ENCODE peak calls at places on chromosomes 11 and 22, in seven cellular contexts. L is AG04450, A is tibial artery, X is hepatocyte, F is cardiac fibroblast, O is astrocyte of the cerebellum, Y is endodermal cell. B is an unnamed sample.

GRCh38 chr22:47034905-47035419 is 272.5 kb downstream of the TBC1D22A start:
- DNase-seq in F (no peak), L (no peak), X (no peak), O (no peak), A (no peak), Y (no peak), B (no peak)

GRCh38 chr22:27531782-27532530 is 269.6 kb downstream of the MN1 start:
- DNase-seq in O (peak), X (peak), Y (no peak), A (no peak), L (peak), F (peak), B (peak)

GRCh38 chr22:40560551-40560950 is 76.0 kb downstream of the MRTFA start:
- DNase-seq in Y (no peak), A (no peak), L (peak), X (no peak), F (peak), O (peak), B (peak)

GRCh38 chr22:49929553-49929979 is 11.1 kb downstream of the CRELD2 start:
- DNase-seq in O (no peak), L (no peak), A (no peak), F (peak), X (peak), Y (peak), B (peak)

GRCh38 chr22:48106215-48106614 is 1343.8 kb downstream of the TBC1D22A start:
- DNase-seq in X (no peak), F (no peak), L (no peak), A (no peak), Y (no peak), O (no peak), B (no peak)

GRCh38 chr11:77198440-77198849 is 70.4 kb downstream of the MYO7A start:
- DNase-seq in O (no peak), F (peak), Y (peak), L (no peak), A (peak), X (no peak), B (peak)

GRCh38 chr11:15918212-15918611 is 438.1 kb downstream of the SOX6 start:
- DNase-seq in X (no peak), A (no peak), O (no peak), Y (peak), L (no peak), F (no peak), B (no peak)

GRCh38 chr11:131932584-131933360 is 562.4 kb downstream of the NTM start:
- DNase-seq in X (no peak), L (no peak), A (no peak), O (no peak), F (no peak), Y (no peak), B (peak)

GRCh38 chr11:12746593-12747097 is 72.4 kb downstream of the TEAD1 start:
- DNase-seq in O (peak), L (peak), A (no peak), X (peak), Y (peak), F (peak), B (peak)

GRCh38 chr11:76910620-76911414 is 50.1 kb downstream of the ACER3 start:
- DNase-seq in L (no peak), O (no peak), F (peak), Y (peak), A (peak), X (no peak), B (no peak)

GRCh38 chr11:44793350-44794090 is 66.8 kb downstream of the TSPAN18 start:
- DNase-seq in Y (no peak), L (no peak), O (no peak), A (no peak), X (peak), F (peak), B (no peak)

GRCh38 chr11:125253289-125253688 is 88.7 kb downstream of the PKNOX2 start:
- DNase-seq in F (no peak), O (no peak), L (no peak), A (no peak), X (no peak), Y (no peak), B (no peak)

GRCh38 chr11:4479676-4480075 is 2.8 kb upstream of the OR52K1 start:
- DNase-seq in O (no peak), L (no peak), F (no peak), Y (no peak), A (no peak), X (no peak), B (peak)

GRCh38 chr11:73995247-73995646 is 12.6 kb upstream of the UCP2 start:
- DNase-seq in F (peak), L (no peak), O (no peak), Y (no peak), A (no peak), X (no peak), B (no peak)

GRCh38 chr22:50522208-50522805 is 3.1 kb downstream of the SCO2 start:
- DNase-seq in X (no peak), F (no peak), A (no peak), Y (no peak), L (no peak), O (no peak), B (no peak)

GRCh38 chr11:14409891-14410290 is 50.9 kb upstream of the RRAS2 start:
- DNase-seq in O (no peak), A (no peak), X (no peak), F (no peak), L (no peak), Y (peak), B (peak)

GRCh38 chr22:28810839-28811491 is 10.6 kb upstream of the XBP1 start:
- DNase-seq in A (no peak), X (no peak), Y (no peak), O (no peak), F (no peak), L (no peak), B (no peak)

GRCh38 chr22:35629406-35630234 is 12.5 kb upstream of the MB start:
- DNase-seq in F (peak), X (peak), O (peak), A (peak), Y (peak), L (peak), B (peak)

GRCh38 chr11:43879789-43880639 is 617 bp upstream of the ALKBH3 start:
- DNase-seq in A (no peak), X (no peak), L (no peak), Y (no peak), O (no peak), F (no peak), B (no peak)

GRCh38 chr22:25624486-25624885 is 60.0 kb downstream of the GRK3 start:
- DNase-seq in Y (no peak), F (no peak), A (no peak), X (no peak), O (no peak), L (no peak), B (no peak)

GRCh38 chr11:117942255-117942654 is 13.1 kb upstream of the TMPRSS13 start:
- DNase-seq in X (no peak), Y (no peak), F (no peak), O (no peak), A (no peak), L (no peak), B (no peak)

GRCh38 chr11:8833568-8834275 is 77.3 kb upstream of the AKIP1 start:
- DNase-seq in F (peak), L (no peak), A (no peak), O (peak), Y (peak), X (no peak), B (peak)

GRCh38 chr11:36333897-36334296 is 37.8 kb downstream of the PRR5L start:
- DNase-seq in L (no peak), Y (peak), F (peak), O (no peak), A (no peak), X (no peak), B (peak)

GRCh38 chr11:118186346-118187107 is 10.1 kb upstream of the SCN2B start:
- DNase-seq in O (no peak), A (no peak), F (no peak), L (no peak), Y (no peak), X (no peak), B (no peak)

DNA sequence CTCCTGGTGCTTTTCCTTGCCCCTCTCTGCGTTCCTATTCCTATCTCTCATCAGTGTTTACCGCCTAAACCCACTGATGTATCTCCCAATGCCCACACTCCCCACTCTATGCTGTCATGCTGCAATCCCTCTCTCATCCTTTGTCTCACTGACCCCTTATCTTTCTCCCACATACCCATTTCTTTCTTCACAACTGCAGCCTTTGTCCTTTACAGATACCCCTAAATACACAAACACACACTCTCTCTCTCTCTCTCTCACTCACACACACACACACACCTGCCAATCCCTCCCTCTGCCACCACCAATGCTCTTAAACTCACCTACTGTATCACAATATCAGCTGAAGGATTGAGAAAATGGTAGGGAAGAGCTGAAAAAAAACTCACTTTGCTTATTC is 5.3 kb upstream of the OR52B2 start:
- DNase-seq in F (no peak), Y (no peak), L (no peak), O (no peak), A (no peak), X (no peak), B (no peak)
- H3K4me3 ChIP-seq in F (no peak), Y (no peak), L (no peak), O (no peak), A (no peak), X (no peak), B (no peak)

DNA sequence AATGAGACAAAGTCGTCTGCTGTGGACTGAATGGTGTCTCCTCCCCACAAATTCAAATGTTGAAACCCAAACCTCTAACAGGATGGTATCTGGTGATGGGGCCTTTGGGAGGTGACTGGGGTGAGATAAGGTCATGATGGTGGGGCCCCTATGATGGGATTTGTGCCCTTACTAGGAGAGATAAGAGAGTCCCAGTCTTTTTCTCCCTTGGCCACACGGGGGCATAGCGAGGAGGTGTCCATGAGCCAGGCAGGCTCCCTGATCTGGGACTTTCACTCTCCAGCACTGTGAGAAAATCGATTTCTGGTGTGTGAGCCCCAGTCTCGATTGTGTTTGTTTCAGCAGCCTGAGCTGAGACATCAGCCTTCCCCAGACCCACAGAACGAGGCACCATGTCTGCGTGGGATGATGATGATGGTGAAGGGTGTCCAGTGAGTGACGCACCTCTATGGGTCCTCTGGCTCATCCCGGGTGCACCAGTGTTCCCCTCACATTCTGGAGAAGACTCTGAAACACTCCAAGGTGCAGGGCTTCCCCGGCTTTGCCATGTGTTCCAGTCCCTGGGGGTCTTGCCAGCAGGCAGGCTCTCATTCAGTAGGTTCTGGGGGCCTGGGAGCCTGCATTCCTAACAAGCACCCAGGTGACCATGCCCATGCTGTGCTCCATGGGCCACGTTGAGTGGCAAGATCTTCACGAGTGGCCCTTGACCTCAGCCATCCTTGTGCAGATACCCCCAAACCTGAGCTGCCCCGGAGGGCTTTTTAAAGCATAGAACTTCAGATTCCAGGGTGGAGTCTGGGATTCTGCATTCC is 363.0 kb downstream of the CTTN start:
- DNase-seq in F (no peak), X (no peak), O (no peak), Y (peak), A (no peak), L (no peak), B (no peak)
- TF ChIP-seq CTCF in F (no peak), X (no peak), O (no peak), Y (peak), A (no peak), L (no peak), B (no peak)

GRCh38 chr22:39405346-39406085 is 5.9 kb downstream of the TAB1 start:
- DNase-seq in L (no peak), Y (no peak), A (no peak), F (peak), O (no peak), X (no peak), B (no peak)
- H3K4me3 ChIP-seq in L (peak), Y (no peak), A (peak), F (no peak), O (no peak), X (no peak), B (no peak)

DNA sequence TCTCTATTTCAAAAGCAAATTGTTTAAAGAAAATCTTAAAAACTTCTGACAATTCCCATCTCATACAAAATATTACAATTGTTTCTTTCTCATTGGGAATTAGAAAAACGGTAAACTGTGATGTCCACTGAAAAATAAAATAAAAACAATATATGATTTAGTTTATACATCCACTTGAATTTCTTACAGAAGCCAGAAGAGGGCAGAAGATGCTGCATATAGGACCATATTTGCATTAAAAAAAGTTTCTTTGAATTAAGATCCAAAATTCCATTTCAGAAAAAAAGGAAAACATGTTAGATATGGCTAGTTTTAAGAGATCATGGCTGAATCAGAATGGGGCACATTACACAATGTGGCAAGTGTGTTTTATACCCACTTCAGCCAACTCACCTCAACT is 39.3 kb upstream of the LRRC4C start:
- DNase-seq in Y (no peak), A (no peak), L (no peak), X (peak), O (no peak), F (peak), B (peak)
- TF ChIP-seq CTCF in Y (peak), A (no peak), L (no peak), X (peak), O (no peak), F (peak), B (no peak)

GRCh38 chr22:31064369-31064768 is 16.7 kb upstream of the SMTN start:
- DNase-seq in O (no peak), A (no peak), X (no peak), F (no peak), Y (no peak), L (no peak), B (no peak)
- H3K4me3 ChIP-seq in O (no peak), A (no peak), X (no peak), F (no peak), Y (no peak), L (no peak), B (no peak)

GRCh38 chr22:17268501-17269223 is 49.4 kb upstream of the ADA2 start:
- DNase-seq in A (no peak), L (no peak), Y (peak), F (no peak), O (no peak), X (no peak), B (no peak)
- TF ChIP-seq CTCF in A (no peak), L (no peak), Y (peak), F (no peak), O (peak), X (peak), B (no peak)

GRCh38 chr11:63574856-63575602 is 11.8 kb upstream of the PLAAT2 start:
- DNase-seq in L (no peak), F (no peak), Y (no peak), X (peak), O (no peak), A (peak), B (peak)
- H3K4me3 ChIP-seq in L (peak), F (no peak), Y (no peak), X (no peak), O (no peak), A (peak), B (no peak)

GRCh38 chr11:129721685-129722084 is 94.0 kb upstream of the TMEM45B start:
- DNase-seq in Y (peak), L (no peak), O (no peak), A (no peak), X (no peak), F (no peak), B (no peak)

GRCh38 chr11:129722529-129722928 is 93.1 kb upstream of the TMEM45B start:
- DNase-seq in F (no peak), L (no peak), X (no peak), O (no peak), Y (peak), A (no peak), B (no peak)

GRCh38 chr11:129723964-129724291 is 91.7 kb upstream of the TMEM45B start:
- DNase-seq in X (no peak), L (no peak), A (no peak), Y (peak), F (no peak), O (no peak), B (no peak)

GRCh38 chr11:129724866-129725265 is 90.8 kb upstream of the TMEM45B start:
- DNase-seq in A (no peak), Y (no peak), F (peak), L (no peak), X (no peak), O (no peak), B (peak)

GRCh38 chr11:129723146-129723963 is 92.3 kb upstream of the TMEM45B start:
- DNase-seq in O (no peak), L (no peak), Y (peak), F (no peak), A (no peak), X (no peak), B (no peak)
- TF ChIP-seq CTCF in O (no peak), L (no peak), Y (no peak), F (no peak), A (no peak), X (no peak), B (no peak)

DNA sequence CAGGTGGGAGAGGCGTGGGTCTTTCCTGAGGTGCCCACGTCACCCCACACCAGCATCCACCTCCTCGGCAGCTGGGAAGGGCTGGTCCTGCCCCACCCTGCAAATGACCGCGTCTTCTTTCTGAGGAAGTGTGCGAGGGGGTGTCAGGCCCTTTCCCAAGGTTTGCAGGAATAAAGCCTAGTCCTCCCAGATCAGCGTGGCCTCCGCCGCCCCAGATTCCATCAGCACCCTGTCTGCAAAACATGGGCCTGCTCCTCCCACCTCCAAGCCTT is 14.4 kb upstream of the SLC39A13 start:
- DNase-seq in X (no peak), O (no peak), F (no peak), L (no peak), A (no peak), Y (no peak), B (no peak)
- H3K4me3 ChIP-seq in X (no peak), O (no peak), F (no peak), L (no peak), A (no peak), Y (no peak), B (no peak)

GRCh38 chr11:119641991-119642745 is 86.8 kb downstream of the NECTIN1 start:
- DNase-seq in Y (peak), L (no peak), O (no peak), X (no peak), A (no peak), F (peak), B (peak)

GRCh38 chr11:119643878-119644225 is 85.1 kb downstream of the NECTIN1 start:
- DNase-seq in Y (no peak), X (no peak), O (no peak), F (no peak), L (no peak), A (no peak), B (no peak)

GRCh38 chr11:119645018-119645417 is 84.0 kb downstream of the NECTIN1 start:
- DNase-seq in Y (no peak), A (no peak), X (no peak), F (no peak), O (no peak), L (no peak), B (no peak)

GRCh38 chr11:119644502-119644901 is 84.5 kb downstream of the NECTIN1 start:
- DNase-seq in X (no peak), A (no peak), Y (no peak), L (no peak), O (no peak), F (no peak), B (no peak)

DNA sequence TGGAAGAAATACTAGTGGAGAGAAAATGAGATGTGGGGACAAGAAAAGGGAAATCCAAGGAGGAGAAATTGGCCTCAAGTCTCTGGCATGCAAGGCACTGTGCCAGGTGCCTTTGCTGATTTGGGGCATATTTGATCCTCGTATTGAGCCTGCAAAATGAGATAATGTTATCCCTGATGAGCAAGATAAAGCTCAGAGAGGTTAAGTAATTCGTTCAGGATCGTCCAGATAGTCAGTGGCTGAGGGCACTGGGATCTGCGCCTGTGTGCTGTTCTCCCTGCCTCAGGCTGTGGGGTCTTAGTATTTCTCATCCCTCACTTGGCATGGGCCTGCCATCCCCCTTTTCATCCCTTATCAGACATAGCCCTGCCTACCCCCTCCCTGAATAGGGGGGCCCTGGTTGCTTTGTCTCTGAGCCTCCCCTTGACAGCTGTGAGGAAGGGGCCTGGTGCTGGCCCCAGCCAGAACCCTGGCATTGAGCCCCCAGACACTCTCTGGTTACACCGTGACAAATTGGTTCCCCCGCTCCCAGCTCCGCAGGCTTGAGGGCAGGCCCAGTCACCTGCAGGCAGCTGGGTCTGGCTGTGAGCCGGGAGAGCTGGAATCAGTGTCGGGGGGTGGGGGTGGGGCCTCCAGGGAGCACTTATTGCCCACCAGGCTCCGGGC is 85.7 kb downstream of the NECTIN1 start:
- DNase-seq in A (no peak), L (no peak), O (peak), Y (no peak), X (no peak), F (no peak), B (no peak)
- TF ChIP-seq CTCF in A (no peak), L (no peak), O (no peak), Y (no peak), X (no peak), F (no peak), B (no peak)

B was measured in epithelial cell of esophagus.